ENCODE peak calls at places on chromosomes 7 and 10, in nine cellular contexts. H, C, W, X, J, O, Z, L and F are unnamed samples.
A peak's percentile ranks its signal among the peaks of the same experiment; 100 is the strongest.

GRCh38 chr10:1290071-1290471 is 233.9 kb downstream of the WDR37 start:
- DNase-seq in H (no peak), W (no peak), C (peak; percentile 66), X (peak; percentile 35), J (no peak), Z (no peak), L (no peak), O (no peak), F (no peak)

GRCh38 chr10:104304346-104304745 is 33.9 kb downstream of the ITPRIP start:
- DNase-seq in W (no peak), J (no peak), C (no peak), O (no peak), L (no peak), X (no peak), H (no peak), Z (no peak), F (no peak)

GRCh38 chr10:126481181-126481580 is 92.9 kb upstream of the ADAM12 start:
- DNase-seq in X (no peak), C (peak; percentile 24), O (no peak), J (no peak), W (no peak), H (no peak), Z (no peak), L (no peak), F (peak; percentile 14)

GRCh38 chr7:13407911-13408310 is 581.6 kb downstream of the ETV1 start:
- DNase-seq in W (no peak), X (no peak), H (no peak), L (no peak), J (no peak), C (no peak), O (no peak), Z (no peak), F (no peak)

GRCh38 chr10:10460452-10460851 is 557.2 kb upstream of the CELF2 start:
- DNase-seq in J (no peak), X (no peak), W (no peak), H (no peak), Z (no peak), L (no peak), C (no peak), O (no peak), F (no peak)

GRCh38 chr7:93198472-93198871 is 27.8 kb downstream of the HEPACAM2 start:
- DNase-seq in O (no peak), L (no peak), X (no peak), Z (no peak), J (no peak), C (no peak), H (no peak), W (no peak), F (no peak)

GRCh38 chr7:38630720-38631673 is at the start of gene AMPH:
- DNase-seq in C (peak; percentile 36), J (peak; percentile 11), L (peak; percentile 78), W (peak; percentile 42), X (peak; percentile 40), H (no peak), Z (peak; percentile 32), O (peak; percentile 8), F (peak; percentile 72)

GRCh38 chr10:125756853-125757487 is 18.7 kb downstream of the MMP21 start:
- DNase-seq in C (no peak), H (no peak), O (no peak), W (no peak), Z (no peak), J (no peak), X (no peak), L (no peak), F (no peak)

GRCh38 chr7:91941450-91941849 is 788 bp downstream of the AKAP9 start:
- DNase-seq in O (peak; percentile 39), X (no peak), L (peak; percentile 64), J (peak; percentile 30), W (peak; percentile 54), C (peak; percentile 45), Z (peak; percentile 72), H (peak; percentile 39), F (peak; percentile 41)

GRCh38 chr7:139482662-139483466 is 609 bp downstream of the KLRG2 start:
- DNase-seq in L (no peak), O (no peak), C (no peak), Z (peak; percentile 21), W (no peak), X (peak; percentile 25), J (no peak), H (peak; percentile 27), F (no peak)

GRCh38 chr10:97920865-97921264 is 71.2 kb downstream of the GOLGA7B start:
- DNase-seq in Z (no peak), O (no peak), J (no peak), X (no peak), W (no peak), H (no peak), C (no peak), L (no peak), F (no peak)

GRCh38 chr10:71082930-71083329 is 129.4 kb upstream of the UNC5B start:
- DNase-seq in O (no peak), H (no peak), C (no peak), L (no peak), Z (no peak), J (no peak), X (no peak), W (no peak), F (no peak)